ENCODE peak calls at places on chromosome 19, in eight cellular contexts. R is tibial artery; Q is CD8-positive, alpha-beta T cell; I is Calu3; M is activated naive CD4-positive, alpha-beta T cell; A is activated CD4-positive, alpha-beta T cell treated with anti-CD3 and anti-CD28 coated beads, Interleukin-2, amount 50 U/mL, for 24 hours; K is iris pigment epithelial cell; O is NCI-H1105. U is an unnamed sample.

GRCh38 chr19:17249887-17250548 is 4.3 kb upstream of the NR2F6 start:
- DNase-seq in M (no peak), R (no peak), A (no peak), I (no peak), Q (no peak), O (no peak), K (no peak), U (no peak)

GRCh38 chr19:52410276-52410675 is 12.6 kb downstream of the ZNF528 start:
- DNase-seq in M (no peak), R (no peak), A (no peak), I (no peak), O (no peak), Q (no peak), K (no peak), U (no peak)

GRCh38 chr19:19489804-19490204 is 25.5 kb downstream of the TSSK6 start:
- DNase-seq in Q (no peak), R (no peak), M (no peak), K (no peak), I (no peak), O (no peak), A (no peak), U (peak)

GRCh38 chr19:2547033-2547680 is 71.2 kb downstream of the GADD45B start:
- DNase-seq in R (no peak), Q (no peak), A (no peak), M (no peak), O (no peak), K (no peak), I (no peak), U (no peak)

GRCh38 chr19:6092329-6093286 is 17.7 kb downstream of the RFX2 start:
- DNase-seq in O (peak), R (peak), A (no peak), M (no peak), I (peak), K (peak), Q (no peak), U (peak)

GRCh38 chr19:55563261-55563690 is 17.4 kb downstream of the ZNF579 start:
- DNase-seq in O (no peak), I (no peak), K (no peak), A (no peak), R (no peak), M (no peak), Q (no peak), U (peak)

GRCh38 chr19:1230585-1231489 is 7.0 kb downstream of the CBARP start:
- DNase-seq in I (no peak), R (no peak), A (no peak), Q (no peak), O (no peak), K (no peak), M (no peak), U (no peak)

GRCh38 chr19:7869453-7869909 is 4.7 kb downstream of the PRR36 start:
- DNase-seq in I (peak), M (peak), Q (peak), R (no peak), K (peak), O (peak), A (peak), U (peak)

GRCh38 chr19:5046339-5047039 is 77.6 kb downstream of the KDM4B start:
- DNase-seq in O (peak), A (no peak), K (no peak), M (no peak), R (peak), Q (no peak), I (peak), U (peak)

GRCh38 chr19:55080915-55081772 is 5.5 kb downstream of the EPS8L1 start:
- DNase-seq in M (peak), Q (peak), R (no peak), K (peak), A (peak), O (peak), I (no peak), U (peak)